ENCODE peak calls at places on chromosome 5, in eight cellular contexts. P is HS-27A; D is endothelial cell; R is cardiac muscle cell; J is activated effector memory CD4-positive, alpha-beta T cell treated with anti-CD3 and anti-CD28 coated beads, Interleukin-2, amount 50 U/mL, for 16 hours; B is HEK293T; U is NCI-H1105; F is A673. N is an unnamed sample.

GRCh38 chr5:122229551-122229950 is 82.5 kb upstream of the SNCAIP start:
- DNase-seq in J (no peak), F (no peak), R (no peak), U (no peak), P (no peak), B (no peak), D (no peak), N (no peak)

GRCh38 chr5:154375331-154376008 is 70.3 kb upstream of the SAP30L start:
- DNase-seq in J (no peak), P (no peak), R (no peak), U (no peak), F (no peak), B (no peak), D (no peak), N (no peak)

GRCh38 chr5:164505791-164506190 is 1000.4 kb downstream of the MAT2B start:
- DNase-seq in F (no peak), D (no peak), B (no peak), R (no peak), J (no peak), P (no peak), U (no peak), N (no peak)

GRCh38 chr5:66959668-66960067 is 236.9 kb downstream of the CD180 start:
- DNase-seq in U (no peak), B (no peak), J (no peak), D (no peak), P (no peak), F (no peak), R (no peak), N (peak)

GRCh38 chr5:158943057-158943456 is 156.7 kb downstream of the EBF1 start:
- DNase-seq in F (peak), D (no peak), R (no peak), J (no peak), P (peak), B (no peak), U (no peak), N (no peak)

GRCh38 chr5:157948738-157949410 is 89.9 kb upstream of the CLINT1 start:
- DNase-seq in U (peak), D (peak), F (peak), B (peak), R (peak), P (peak), J (peak), N (peak)

GRCh38 chr5:22779499-22779898 is 73.6 kb downstream of the CDH12 start:
- DNase-seq in F (no peak), J (no peak), D (no peak), P (no peak), U (no peak), B (no peak), R (no peak), N (no peak)

GRCh38 chr5:168780888-168781287 is 201.7 kb upstream of the PANK3 start:
- DNase-seq in R (no peak), B (no peak), U (no peak), J (no peak), P (no peak), F (no peak), D (no peak), N (no peak)

GRCh38 chr5:82018462-82018861 is 46.6 kb downstream of the ATG10 start:
- DNase-seq in R (peak), J (no peak), F (no peak), P (no peak), U (no peak), D (no peak), B (no peak), N (peak)

GRCh38 chr5:116864157-116864837 is 289.7 kb upstream of the SEMA6A start:
- DNase-seq in J (no peak), P (no peak), B (peak), F (no peak), U (no peak), D (peak), R (peak), N (no peak)

GRCh38 chr5:107242411-107242810 is 428.3 kb downstream of the EFNA5 start:
- DNase-seq in U (no peak), F (no peak), R (no peak), J (no peak), D (no peak), P (no peak), B (no peak), N (no peak)

GRCh38 chr5:68646142-68646541 is 430.6 kb downstream of the PIK3R1 start:
- DNase-seq in P (no peak), U (no peak), R (no peak), F (no peak), J (no peak), B (no peak), D (no peak), N (no peak)

GRCh38 chr5:1007221-1007680 is 1.4 kb upstream of the NKD2 start:
- DNase-seq in J (peak), D (peak), F (no peak), U (no peak), P (no peak), R (no peak), B (no peak), N (no peak)

GRCh38 chr5:126969548-126969947 is 60.8 kb downstream of the MARCHF3 start:
- DNase-seq in F (no peak), R (no peak), U (no peak), J (no peak), D (no peak), B (no peak), P (no peak), N (no peak)

GRCh38 chr5:82159014-82159413 is 119.1 kb downstream of the RPS23 start:
- DNase-seq in P (no peak), U (no peak), R (no peak), J (no peak), F (no peak), D (no peak), B (no peak), N (no peak)

GRCh38 chr5:56601641-56602071 is 213.7 kb upstream of the MAP3K1 start:
- DNase-seq in J (no peak), P (no peak), B (no peak), R (peak), F (no peak), D (no peak), U (peak), N (peak)

GRCh38 chr5:10452768-10453331 is 11.2 kb downstream of the ROPN1L start:
- DNase-seq in U (peak), P (peak), J (no peak), R (peak), B (peak), D (peak), F (peak), N (peak)

GRCh38 chr5:172943283-172943841 is 15.9 kb upstream of the RPL26L1 start:
- DNase-seq in U (no peak), J (no peak), D (no peak), B (peak), F (peak), P (no peak), R (peak), N (no peak)

GRCh38 chr5:90356612-90357011 is 52.9 kb downstream of the CETN3 start:
- DNase-seq in U (peak), F (peak), D (no peak), P (no peak), B (peak), J (no peak), R (no peak), N (peak)

GRCh38 chr5:166370928-166371690 is 1920.3 kb upstream of the WWC1 start:
- DNase-seq in U (no peak), D (no peak), F (peak), B (no peak), P (no peak), R (no peak), J (no peak), N (no peak)

GRCh38 chr5:138445547-138446271 is 6.9 kb downstream of the REEP2 start:
- DNase-seq in U (no peak), R (no peak), J (no peak), D (no peak), B (no peak), P (no peak), F (no peak), N (no peak)

GRCh38 chr5:89513299-89514044 is 630.5 kb upstream of the MEF2C start:
- DNase-seq in D (no peak), B (no peak), J (no peak), U (no peak), P (no peak), F (no peak), R (no peak), N (no peak)

GRCh38 chr5:179413711-179414458 is 68.6 kb upstream of the ADAMTS2 start:
- DNase-seq in F (no peak), D (no peak), J (no peak), R (no peak), P (no peak), B (no peak), U (no peak), N (no peak)

GRCh38 chr5:87383216-87383615 is 29.5 kb downstream of the CCNH start:
- DNase-seq in R (no peak), U (no peak), F (no peak), D (no peak), P (no peak), B (no peak), J (no peak), N (no peak)

GRCh38 chr5:127696688-127697087 is 6.5 kb upstream of the CCDC192 start:
- DNase-seq in P (peak), D (no peak), B (no peak), F (no peak), U (no peak), J (no peak), R (no peak), N (no peak)

GRCh38 chr5:19886123-19886921 is 101.7 kb downstream of the CDH18 start:
- DNase-seq in U (no peak), B (no peak), P (peak), J (no peak), R (no peak), D (no peak), F (no peak), N (peak)

GRCh38 chr5:164097747-164098146 is 592.3 kb downstream of the MAT2B start:
- DNase-seq in F (no peak), B (no peak), U (no peak), P (peak), J (no peak), R (no peak), D (no peak), N (no peak)

GRCh38 chr5:178131446-178131996 is 707 bp downstream of the RMND5B start:
- DNase-seq in D (no peak), U (no peak), J (no peak), R (no peak), P (no peak), F (no peak), B (no peak), N (peak)

GRCh38 chr5:84725946-84726570 is 341.4 kb upstream of the EDIL3 start:
- DNase-seq in B (no peak), J (no peak), R (no peak), F (no peak), D (no peak), U (no peak), P (no peak), N (no peak)

GRCh38 chr5:144201578-144201977 is 30.9 kb downstream of the KCTD16 start:
- DNase-seq in D (no peak), B (no peak), P (no peak), R (no peak), F (no peak), U (no peak), J (no peak), N (no peak)

GRCh38 chr5:164296603-164297080 is 791.2 kb downstream of the MAT2B start:
- DNase-seq in U (no peak), D (peak), J (no peak), B (peak), R (peak), P (no peak), F (no peak), N (no peak)

GRCh38 chr5:147565524-147565923 is 55.7 kb upstream of the DPYSL3 start:
- DNase-seq in R (no peak), J (no peak), F (peak), P (no peak), B (no peak), U (no peak), D (no peak), N (peak)

N was measured in NCI-H146.